ENCODE peak calls at places on chromosome 13, in ten cellular contexts. C is mesendoderm, X is NCI-H510A treated with DMSO at 0.1 percent for 48 hours, U is Peyer's patch, T is GDM1, J is nephron progenitor cell, L is heart right ventricle, Q is iris pigment epithelial cell, S is LHCN-M2, P is choroid plexus epithelial cell. F is an unnamed sample.

GRCh38 chr13:110555601-110556223 is 5.8 kb downstream of the RAB20 start:
- DNase-seq in S (no peak), C (no peak), Q (no peak), L (no peak), X (peak; percentile 62), T (peak; percentile 62), P (no peak), U (peak; percentile 51), J (no peak), F (no peak)

GRCh38 chr13:32381539-32381938 is 46.4 kb downstream of the N4BP2L1 start:
- DNase-seq in Q (peak; percentile 36), T (peak; percentile 31), U (no peak), X (peak; percentile 2), C (peak; percentile 86), J (peak; percentile 3), P (peak; percentile 72), L (no peak), S (peak; percentile 2), F (no peak)

GRCh38 chr13:46553521-46553885 is 533 bp downstream of the LRCH1 start:
- DNase-seq in U (no peak), L (no peak), C (peak; percentile 34), X (no peak), P (no peak), T (no peak), J (peak; percentile 47), S (no peak), Q (no peak), F (peak; percentile 24)

GRCh38 chr13:58949646-58950045 is 1214.1 kb downstream of the DIAPH3 start:
- DNase-seq in C (peak; percentile 45), X (no peak), S (peak; percentile 1), L (no peak), T (no peak), U (no peak), P (no peak), Q (no peak), J (peak; percentile 6), F (no peak)

GRCh38 chr13:30927595-30927994 is 4.9 kb upstream of the TEX26 start:
- DNase-seq in J (no peak), Q (peak; percentile 35), U (no peak), S (no peak), T (no peak), X (no peak), L (no peak), P (no peak), C (no peak), F (no peak)

GRCh38 chr13:97506511-97506910 is 72.5 kb downstream of the RAP2A start:
- DNase-seq in Q (peak; percentile 89), L (no peak), J (no peak), U (no peak), X (no peak), T (no peak), S (peak; percentile 67), P (peak; percentile 97), C (no peak), F (peak; percentile 49)

GRCh38 chr13:74040200-74040599 is 94.0 kb downstream of the KLF12 start:
- DNase-seq in C (peak; percentile 93), P (peak; percentile 55), X (no peak), S (peak; percentile 34), Q (peak; percentile 31), U (peak; percentile 62), J (peak; percentile 57), T (no peak), L (peak; percentile 33), F (peak; percentile 61)

GRCh38 chr13:100128373-100128772 is 39.5 kb downstream of the PCCA start:
- DNase-seq in Q (peak; percentile 69), X (no peak), J (peak; percentile 12), S (peak; percentile 46), T (peak; percentile 10), L (no peak), P (peak; percentile 50), U (no peak), C (no peak), F (peak; percentile 63)

GRCh38 chr13:63446329-63446728 is 2030.7 kb upstream of the PCDH20 start:
- DNase-seq in P (no peak), J (peak; percentile 6), L (no peak), Q (no peak), S (no peak), X (no peak), U (no peak), C (no peak), T (no peak), F (no peak)